ENCODE peak calls at places on chromosome 16, in four cellular contexts. F is neural progenitor cell, M is A549, B is adipocyte. T is an unnamed sample. For H3K4me1, the result is how much of the 10 kb centered on the place peaks cover.

GRCh38 chr16:11356573-11357331 is 11.5 kb downstream of the RMI2 start:
- DNase-seq in F (peak), B (peak), M (peak), T (no peak)

GRCh38 chr16:9151074-9151473 is 59.6 kb downstream of the HAPSTR1 start:
- DNase-seq in M (no peak), B (no peak), F (no peak), T (no peak)

GRCh38 chr16:87556941-87557459 is 45.3 kb upstream of the JPH3 start:
- DNase-seq in F (no peak), M (no peak), B (peak), T (no peak)

GRCh38 chr16:19749571-19750080 is 31.6 kb downstream of the IQCK start:
- DNase-seq in B (no peak), M (no peak), F (no peak), T (no peak)

GRCh38 chr16:66996324-66996982 is 8.1 kb downstream of the CES4A start:
- DNase-seq in M (peak), F (no peak), B (peak), T (no peak)

GRCh38 chr16:10921536-10922327 is 20.5 kb downstream of the DEXI start:
- DNase-seq in M (no peak), F (no peak), B (no peak), T (no peak)

GRCh38 chr16:88415381-88416323 is 32.9 kb downstream of the ZNF469 start:
- DNase-seq in M (no peak), F (no peak), B (no peak), T (no peak)

GRCh38 chr16:9849697-9850245 is 332.5 kb downstream of the GRIN2A start:
- DNase-seq in F (no peak), M (no peak), B (no peak), T (no peak)

GRCh38 chr16:75116081-75116910 is at the start of gene LDHD:
- DNase-seq in M (peak), F (peak), B (no peak), T (no peak)

GRCh38 chr16:2425825-2426430 is 3.3 kb upstream of the CCNF start:
- DNase-seq in M (no peak), B (no peak), F (no peak), T (no peak)

GRCh38 chr16:12951392-12951791 is 50.0 kb downstream of the SHISA9 start:
- DNase-seq in F (no peak), M (no peak), B (no peak), T (no peak)

GRCh38 chr16:1989826-1990335 is at the start of gene SYNGR3:
- DNase-seq in F (peak), M (no peak), B (peak), T (no peak)

GRCh38 chr16:20300312-20301097 is 26.8 kb downstream of the GP2 start:
- DNase-seq in F (peak), B (peak), M (peak), T (no peak)

GRCh38 chr16:89119161-89119621 is 25.5 kb downstream of the ACSF3 start:
- DNase-seq in M (no peak), F (no peak), B (no peak), T (no peak)

GRCh38 chr16:48158296-48158695 is 2.5 kb upstream of the ABCC12 start:
- DNase-seq in M (peak), B (peak), F (no peak), T (no peak)

GRCh38 chr16:66483689-66484452 is 56.8 kb downstream of the BEAN1 start:
- DNase-seq in F (peak), M (peak), B (peak), T (no peak)

GRCh38 chr16:81537721-81538561 is 93.3 kb downstream of the CMIP start:
- DNase-seq in B (no peak), F (no peak), M (no peak), T (no peak)

GRCh38 chr16:30054451-30054850 is 11.1 kb upstream of the ALDOA start:
- DNase-seq in B (no peak), M (no peak), F (no peak), T (no peak)

GRCh38 chr16:3175157-3176153 is 12.5 kb upstream of the OR1F1 start:
- DNase-seq in M (peak), F (peak), B (peak), T (no peak)

GRCh38 chr16:31456988-31457360 is 2.3 kb upstream of the ARMC5 start:
- DNase-seq in B (no peak), F (no peak), M (no peak), T (no peak)

GRCh38 chr16:58027341-58028167 is 2.0 kb downstream of the MMP15 start:
- DNase-seq in F (peak), B (peak), M (peak), T (no peak)

GRCh38 chr16:21260870-21261791 is 17.0 kb downstream of the CRYM start:
- DNase-seq in F (no peak), M (peak), B (peak), T (no peak)

GRCh38 chr16:1964046-1964505 is 550 bp downstream of the RPS2 start:
- DNase-seq in F (peak), M (peak), B (peak), T (no peak)

GRCh38 chr16:11056989-11057645 is 112.8 kb downstream of the CLEC16A start:
- DNase-seq in M (no peak), F (no peak), B (no peak), T (no peak)

GRCh38 chr16:82363026-82363816 is 193.2 kb upstream of the MPHOSPH6 start:
- DNase-seq in B (no peak), M (no peak), F (no peak), T (no peak)

GRCh38 chr16:24677388-24677787 is 52.1 kb upstream of the TNRC6A start:
- DNase-seq in B (no peak), F (no peak), M (no peak), T (no peak)

GRCh38 chr16:55479560-55480197 is 681 bp downstream of the MMP2 start:
- DNase-seq in F (no peak), B (peak), M (no peak), T (peak)

GRCh38 chr16:57023541-57024249 is 34.3 kb downstream of the NLRC5 start:
- DNase-seq in M (no peak), F (no peak), B (no peak), T (no peak)

GRCh38 chr16:30526823-30527634 is 663 bp upstream of the ZNF768 start:
- DNase-seq in F (peak), M (peak), B (peak), T (peak)

GRCh38 chr16:8851761-8852403 is 16.9 kb downstream of the CARHSP1 start:
- DNase-seq in F (no peak), B (no peak), M (no peak), T (no peak)

GRCh38 chr16:78607465-78607864 is 508.0 kb downstream of the WWOX start:
- DNase-seq in F (no peak), M (peak), B (no peak), T (no peak)

GRCh38 chr16:89822188-89823086 is 5.8 kb upstream of the SPIRE2 start:
- DNase-seq in M (no peak), F (peak), B (no peak), T (no peak)

GRCh38 chr16:66590322-66590721 is 11.1 kb downstream of the CMTM2 start:
- DNase-seq in B (no peak), F (no peak), M (no peak), T (no peak)

GRCh38 chr16:49939495-49939894 is 83.6 kb upstream of the ZNF423 start:
- DNase-seq in F (no peak), B (no peak), M (no peak), T (peak)
- H3K4me1 ChIP-seq in F (under half), B (under half), M (under half), T (under half)

DNA sequence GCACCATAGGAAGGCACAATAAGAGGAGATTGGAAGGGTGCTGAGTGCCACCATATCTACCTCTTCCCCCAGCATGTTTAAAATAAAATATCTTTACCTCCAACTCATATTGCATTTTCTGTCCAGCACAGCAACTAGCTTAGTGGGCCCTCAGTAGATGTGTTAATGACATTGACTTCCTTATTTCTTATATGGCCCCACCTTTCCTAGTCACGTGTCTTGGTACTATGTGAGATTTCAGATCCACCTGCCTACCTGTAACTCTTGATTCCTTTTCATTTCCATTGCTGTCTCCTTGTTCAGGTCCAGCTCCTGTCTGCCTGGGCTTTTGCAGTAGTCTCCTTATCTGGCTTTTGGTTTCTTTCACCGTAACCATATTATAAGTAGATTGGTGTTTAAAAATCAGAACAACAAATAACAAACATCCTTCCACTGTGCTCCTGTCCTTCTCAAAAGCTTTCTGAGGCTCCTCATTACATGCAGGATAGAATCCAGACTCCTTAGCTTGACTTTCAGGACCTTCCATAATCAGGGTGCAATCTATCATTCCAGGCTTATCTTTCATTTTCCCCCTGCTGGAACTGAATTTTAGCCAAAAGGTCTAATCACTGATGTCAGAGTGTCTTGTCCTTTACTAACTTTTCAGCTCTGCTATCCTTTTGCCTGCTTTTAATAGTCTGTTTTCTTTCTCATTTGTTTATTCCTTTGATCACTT is 71.3 kb downstream of the FTO start:
- DNase-seq in M (peak), B (no peak), F (no peak), T (no peak)
- H3K4me1 ChIP-seq in M (half or more), B (half or more), F (half or more), T (half or more)

DNA sequence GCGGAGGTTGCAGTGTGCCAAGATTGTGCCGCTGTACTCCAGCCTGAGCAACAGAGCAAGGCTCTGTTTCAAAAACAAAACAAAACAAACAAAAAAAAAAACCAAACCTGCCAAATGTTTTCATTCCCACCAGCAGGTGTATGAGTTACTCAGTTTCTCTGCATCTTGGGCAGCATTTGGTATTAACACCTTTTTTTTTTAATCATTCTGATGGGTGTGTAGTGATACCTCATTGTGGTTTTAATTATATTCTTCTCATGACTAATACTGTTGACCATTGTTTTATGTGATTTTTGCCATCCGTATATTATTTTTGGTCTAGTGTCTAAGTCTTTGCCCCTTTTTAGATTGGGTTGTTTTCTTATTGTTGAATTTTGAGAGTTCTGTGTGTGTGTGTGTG is 15.3 kb downstream of the NFATC3 start:
- DNase-seq in F (no peak), M (no peak), B (no peak), T (no peak)
- H3K4me1 ChIP-seq in F (under half), M (under half), B (under half), T (under half)

GRCh38 chr16:46974352-46974751 is 878 bp upstream of the DNAJA2 start:
- DNase-seq in B (peak), M (peak), F (peak), T (no peak)
- H3K4me1 ChIP-seq in B (under half), M (under half), F (under half), T (under half)

DNA sequence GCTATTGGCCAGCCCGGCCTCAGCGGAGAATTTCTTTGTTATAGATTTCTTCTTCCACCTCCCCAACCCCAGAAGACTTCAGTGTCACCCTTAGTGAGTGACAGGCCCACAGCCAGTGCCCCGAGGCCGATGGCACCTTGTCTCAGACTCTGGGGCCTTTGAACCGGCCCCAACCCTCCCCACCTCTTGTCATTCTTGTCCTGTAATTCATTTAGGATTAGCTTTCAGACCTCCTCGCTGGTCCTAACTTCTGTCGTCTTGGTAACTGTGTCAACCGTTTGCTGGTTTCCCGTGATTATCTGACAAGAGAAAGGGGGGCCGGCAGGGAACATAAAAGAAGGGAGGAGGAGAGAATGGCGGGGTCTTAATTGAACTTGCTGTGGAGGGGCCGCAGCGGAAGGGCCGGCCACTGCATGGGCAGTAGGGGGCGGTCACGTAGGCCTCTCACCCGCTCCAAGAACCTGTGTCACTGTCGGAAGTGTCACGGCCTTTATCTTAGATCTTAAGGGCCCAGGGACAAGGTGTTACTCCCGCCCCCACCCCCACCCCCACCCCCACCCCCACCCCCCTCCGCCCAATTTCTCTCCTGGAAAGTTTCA is 46.5 kb upstream of the GSE1 start:
- DNase-seq in M (no peak), F (peak), B (no peak), T (no peak)
- H3K4me1 ChIP-seq in M (under half), F (under half), B (half or more), T (half or more)